ENCODE peak calls at places on chromosomes 12 and 14, in seven cellular contexts. One of them, this sample, is unnamed.

GRCh38 chr14:97106166-97106565 is 309.0 kb downstream of the VRK1 start:
- DNase-seq in SK-N-SH: no peak
- DNase-seq in HCT116: no peak
- DNase-seq in H1: no peak
- DNase-seq in GM12878: peak
- DNase-seq in K562: no peak
- DNase-seq in HepG2: no peak
- DNase-seq in this sample: no peak

GRCh38 chr14:81765654-81766275 is 232.1 kb upstream of the SEL1L start:
- DNase-seq in K562: no peak
- DNase-seq in GM12878: no peak
- DNase-seq in H1: no peak
- DNase-seq in HCT116: no peak
- DNase-seq in HepG2: no peak
- DNase-seq in SK-N-SH: no peak
- DNase-seq in this sample: no peak

GRCh38 chr14:102215522-102216250 is 76.0 kb downstream of the WDR20 start:
- DNase-seq in K562: no peak
- DNase-seq in GM12878: no peak
- DNase-seq in SK-N-SH: no peak
- DNase-seq in H1: no peak
- DNase-seq in HepG2: no peak
- DNase-seq in HCT116: no peak
- DNase-seq in this sample: no peak

GRCh38 chr14:104282332-104283196 is 144.2 kb downstream of the KIF26A start:
- DNase-seq in SK-N-SH: no peak
- DNase-seq in GM12878: no peak
- DNase-seq in H1: no peak
- DNase-seq in HCT116: no peak
- DNase-seq in K562: no peak
- DNase-seq in HepG2: no peak
- DNase-seq in this sample: no peak

GRCh38 chr14:103115845-103116572 is 7.3 kb upstream of the TNFAIP2 start:
- DNase-seq in HepG2: no peak
- DNase-seq in SK-N-SH: no peak
- DNase-seq in HCT116: no peak
- DNase-seq in K562: no peak
- DNase-seq in GM12878: no peak
- DNase-seq in H1: no peak
- DNase-seq in this sample: no peak

GRCh38 chr14:30914812-30915211 is 40.5 kb downstream of the COCH start:
- DNase-seq in SK-N-SH: no peak
- DNase-seq in K562: no peak
- DNase-seq in H1: no peak
- DNase-seq in HepG2: no peak
- DNase-seq in GM12878: no peak
- DNase-seq in HCT116: no peak
- DNase-seq in this sample: no peak

GRCh38 chr14:105885561-105886320 is 359.4 kb downstream of the TMEM121 start:
- DNase-seq in HepG2: no peak
- DNase-seq in H1: no peak
- DNase-seq in K562: no peak
- DNase-seq in HCT116: no peak
- DNase-seq in GM12878: no peak
- DNase-seq in SK-N-SH: no peak
- DNase-seq in this sample: no peak

GRCh38 chr14:32426028-32426427 is 96.9 kb downstream of the AKAP6 start:
- DNase-seq in GM12878: no peak
- DNase-seq in HepG2: no peak
- DNase-seq in K562: no peak
- DNase-seq in HCT116: no peak
- DNase-seq in SK-N-SH: no peak
- DNase-seq in H1: no peak
- DNase-seq in this sample: no peak

GRCh38 chr14:97350894-97351713 is 553.9 kb downstream of the VRK1 start:
- DNase-seq in HepG2: no peak
- DNase-seq in GM12878: no peak
- DNase-seq in K562: no peak
- DNase-seq in HCT116: no peak
- DNase-seq in SK-N-SH: no peak
- DNase-seq in H1: no peak
- DNase-seq in this sample: no peak

GRCh38 chr12:79415754-79416435 is 274.9 kb downstream of the PAWR start:
- DNase-seq in SK-N-SH: no peak
- DNase-seq in H1: no peak
- DNase-seq in K562: no peak
- DNase-seq in GM12878: no peak
- DNase-seq in HCT116: no peak
- DNase-seq in HepG2: peak
- DNase-seq in this sample: peak

GRCh38 chr14:50666772-50667490 is 1.2 kb downstream of the SAV1 start:
- DNase-seq in HepG2: peak
- DNase-seq in K562: no peak
- DNase-seq in GM12878: no peak
- DNase-seq in H1: no peak
- DNase-seq in SK-N-SH: peak
- DNase-seq in HCT116: no peak
- DNase-seq in this sample: no peak

GRCh38 chr12:89775336-89776005 is 66.8 kb upstream of the ATP2B1 start:
- DNase-seq in K562: no peak
- DNase-seq in HCT116: no peak
- DNase-seq in GM12878: no peak
- DNase-seq in HepG2: no peak
- DNase-seq in H1: no peak
- DNase-seq in SK-N-SH: no peak
- DNase-seq in this sample: no peak
- TF ChIP-seq JUND in K562: no peak
- TF ChIP-seq JUND in HCT116: no peak
- TF ChIP-seq JUND in GM12878: no peak
- TF ChIP-seq JUND in HepG2: no peak
- TF ChIP-seq JUND in H1: no peak
- TF ChIP-seq JUND in SK-N-SH: no peak
- TF ChIP-seq JUND in this sample: no peak

DNA sequence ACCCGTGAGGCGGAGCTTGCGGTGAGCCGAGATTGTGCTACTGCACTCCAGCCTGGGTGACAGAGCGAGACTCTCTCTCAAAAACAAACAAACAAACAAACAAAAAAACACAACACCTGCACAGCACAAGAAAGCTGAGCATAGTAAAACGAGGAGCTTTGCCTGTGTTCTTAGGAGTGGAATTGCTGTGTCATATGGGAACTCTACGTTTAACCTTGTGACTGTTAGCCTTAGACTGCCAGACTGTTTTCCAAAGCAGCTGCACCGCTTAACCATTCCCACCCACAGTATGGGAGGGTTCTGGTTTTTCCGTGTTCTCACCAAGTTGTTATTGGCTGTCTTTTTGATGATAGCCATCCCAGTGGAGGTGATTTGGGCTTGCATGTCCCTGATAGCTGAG is 9.1 kb downstream of the WNT5B start:
- DNase-seq in GM12878: no peak
- DNase-seq in H1: no peak
- DNase-seq in K562: no peak
- DNase-seq in HCT116: no peak
- DNase-seq in SK-N-SH: no peak
- DNase-seq in HepG2: no peak
- DNase-seq in this sample: no peak
- TF ChIP-seq JUND in GM12878: no peak
- TF ChIP-seq JUND in H1: no peak
- TF ChIP-seq JUND in K562: no peak
- TF ChIP-seq JUND in HCT116: no peak
- TF ChIP-seq JUND in SK-N-SH: no peak
- TF ChIP-seq JUND in HepG2: no peak
- TF ChIP-seq JUND in this sample: no peak

GRCh38 chr12:8742501-8742900 is 44.7 kb downstream of the RIMKLB start:
- DNase-seq in H1: no peak
- DNase-seq in HepG2: no peak
- DNase-seq in SK-N-SH: no peak
- DNase-seq in HCT116: no peak
- DNase-seq in GM12878: no peak
- DNase-seq in K562: no peak
- DNase-seq in this sample: no peak
- TF ChIP-seq JUND in H1: no peak
- TF ChIP-seq JUND in HepG2: no peak
- TF ChIP-seq JUND in SK-N-SH: peak
- TF ChIP-seq JUND in HCT116: no peak
- TF ChIP-seq JUND in GM12878: no peak
- TF ChIP-seq JUND in K562: no peak
- TF ChIP-seq JUND in this sample: no peak

GRCh38 chr12:56298828-56299227 is 1.3 kb downstream of the CS start:
- DNase-seq in HCT116: no peak
- DNase-seq in H1: no peak
- DNase-seq in GM12878: no peak
- DNase-seq in K562: no peak
- DNase-seq in SK-N-SH: no peak
- DNase-seq in HepG2: no peak
- DNase-seq in this sample: no peak

GRCh38 chr12:56299308-56299852 is 750 bp downstream of the CS start:
- DNase-seq in H1: no peak
- DNase-seq in GM12878: no peak
- DNase-seq in K562: peak
- DNase-seq in SK-N-SH: no peak
- DNase-seq in HCT116: no peak
- DNase-seq in HepG2: no peak
- DNase-seq in this sample: no peak

GRCh38 chr12:56296207-56296785 is 3.8 kb downstream of the CS start:
- DNase-seq in HepG2: no peak
- DNase-seq in SK-N-SH: no peak
- DNase-seq in HCT116: no peak
- DNase-seq in GM12878: no peak
- DNase-seq in H1: no peak
- DNase-seq in K562: no peak
- DNase-seq in this sample: no peak

GRCh38 chr12:56299853-56300643 is at the start of gene CS:
- DNase-seq in GM12878: peak
- DNase-seq in SK-N-SH: peak
- DNase-seq in H1: peak
- DNase-seq in K562: peak
- DNase-seq in HCT116: peak
- DNase-seq in HepG2: peak
- DNase-seq in this sample: peak

GRCh38 chr12:56297400-56297799 is 2.7 kb downstream of the CS start:
- DNase-seq in H1: no peak
- DNase-seq in HCT116: no peak
- DNase-seq in SK-N-SH: no peak
- DNase-seq in HepG2: no peak
- DNase-seq in K562: no peak
- DNase-seq in GM12878: no peak
- DNase-seq in this sample: no peak
- TF ChIP-seq JUND in H1: no peak
- TF ChIP-seq JUND in HCT116: no peak
- TF ChIP-seq JUND in SK-N-SH: no peak
- TF ChIP-seq JUND in HepG2: no peak
- TF ChIP-seq JUND in K562: no peak
- TF ChIP-seq JUND in GM12878: no peak
- TF ChIP-seq JUND in this sample: no peak

DNA sequence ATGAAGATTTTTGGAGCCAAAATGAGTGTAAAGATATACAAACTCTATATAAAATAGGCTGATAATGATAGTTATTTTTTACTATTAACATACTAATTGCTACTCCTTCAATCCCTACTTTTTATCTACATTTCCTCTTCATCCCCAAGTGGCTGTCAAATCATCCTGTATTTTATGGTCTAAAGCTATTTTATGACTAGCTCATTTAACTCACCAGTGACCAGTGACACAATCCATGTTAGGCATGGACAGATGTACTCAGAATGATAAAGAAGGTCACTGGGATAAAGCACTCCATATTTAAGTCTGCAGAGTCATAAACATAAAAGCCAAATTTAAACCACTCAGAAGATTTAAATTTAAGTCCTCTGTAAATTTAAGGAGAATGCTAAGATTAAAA is 183.0 kb downstream of the MED13L start:
- DNase-seq in GM12878: no peak
- DNase-seq in H1: no peak
- DNase-seq in SK-N-SH: no peak
- DNase-seq in HepG2: no peak
- DNase-seq in K562: peak
- DNase-seq in HCT116: no peak
- DNase-seq in this sample: no peak
- TF ChIP-seq JUND in GM12878: no peak
- TF ChIP-seq JUND in H1: no peak
- TF ChIP-seq JUND in SK-N-SH: no peak
- TF ChIP-seq JUND in HepG2: no peak
- TF ChIP-seq JUND in K562: peak
- TF ChIP-seq JUND in HCT116: no peak
- TF ChIP-seq JUND in this sample: no peak

DNA sequence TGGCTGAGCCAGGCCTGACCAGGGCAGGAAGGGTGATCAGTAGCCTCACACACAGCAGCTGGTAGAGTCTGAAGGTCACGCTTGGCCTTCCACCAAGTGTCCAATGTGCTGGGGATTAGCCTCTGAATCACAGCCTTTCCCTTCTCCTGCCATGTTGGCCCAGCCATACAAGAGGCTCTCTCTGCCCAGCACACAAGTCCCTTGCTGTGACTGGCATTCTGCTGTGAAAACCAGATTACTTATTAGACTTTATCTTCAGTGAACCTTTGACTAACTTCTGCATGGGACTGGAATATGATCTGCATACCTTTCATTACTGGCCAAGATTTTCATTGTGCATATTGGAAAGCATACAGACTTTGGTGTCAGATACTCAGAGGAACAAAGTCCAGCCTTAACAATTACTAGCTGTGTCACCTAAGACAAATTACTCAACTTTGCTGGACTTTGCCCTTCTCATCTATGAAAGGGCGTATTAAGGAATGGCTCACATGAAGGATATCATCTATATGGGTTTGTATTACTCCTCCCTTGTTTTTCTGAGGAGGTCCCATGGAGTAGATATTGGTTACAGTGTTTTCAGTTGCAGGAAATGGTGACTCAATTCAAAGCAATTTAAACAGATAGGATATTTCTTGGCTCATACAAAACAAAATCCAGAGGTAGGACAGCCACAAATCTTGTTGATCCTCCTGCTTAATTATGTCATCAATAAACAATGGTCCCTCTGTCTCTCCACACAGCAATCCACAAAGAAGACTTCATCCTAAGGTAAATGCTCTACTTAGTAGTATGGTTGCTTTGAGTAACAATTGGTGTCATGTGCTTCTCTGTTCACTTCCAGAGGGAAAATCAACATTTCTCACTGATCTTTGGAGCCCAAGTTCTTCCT is 99.6 kb downstream of the DYRK2 start:
- DNase-seq in H1: no peak
- DNase-seq in K562: no peak
- DNase-seq in GM12878: no peak
- DNase-seq in SK-N-SH: no peak
- DNase-seq in HepG2: peak
- DNase-seq in HCT116: peak
- DNase-seq in this sample: no peak
- TF ChIP-seq JUND in H1: no peak
- TF ChIP-seq JUND in K562: no peak
- TF ChIP-seq JUND in GM12878: no peak
- TF ChIP-seq JUND in SK-N-SH: peak
- TF ChIP-seq JUND in HepG2: no peak
- TF ChIP-seq JUND in HCT116: no peak
- TF ChIP-seq JUND in this sample: no peak

GRCh38 chr12:69161835-69162234 is 77.5 kb upstream of the CPSF6 start:
- DNase-seq in HCT116: no peak
- DNase-seq in HepG2: no peak
- DNase-seq in SK-N-SH: peak
- DNase-seq in GM12878: peak
- DNase-seq in H1: no peak
- DNase-seq in K562: no peak
- DNase-seq in this sample: no peak
- TF ChIP-seq JUND in HCT116: no peak
- TF ChIP-seq JUND in HepG2: no peak
- TF ChIP-seq JUND in SK-N-SH: no peak
- TF ChIP-seq JUND in GM12878: no peak
- TF ChIP-seq JUND in H1: no peak
- TF ChIP-seq JUND in K562: no peak
- TF ChIP-seq JUND in this sample: no peak